ENCODE peak calls at places on chromosome 22, in six cellular contexts. R is SJSA1; A is stomach; F is CD4-positive, CD25-positive, alpha-beta regulatory T cell; G is tibial artery; I is HepG2. T is an unnamed sample. For H3K9me3, the result is how much of the 10 kb centered on the place peaks cover.

GRCh38 chr22:24592144-24592845 is 578 bp downstream of the LRRC75B start:
- DNase-seq in R (no peak), A (no peak), F (no peak), G (no peak), I (no peak), T (no peak)

GRCh38 chr22:20779813-20780148 is 5.9 kb downstream of the SERPIND1 start:
- DNase-seq in R (no peak), A (no peak), F (no peak), G (no peak), I (no peak), T (no peak)

GRCh38 chr22:20919718-20920117 is 2.5 kb downstream of the CRKL start:
- DNase-seq in R (no peak), A (no peak), F (no peak), G (no peak), I (no peak), T (no peak)

GRCh38 chr22:35357883-35358621 is 22.8 kb upstream of the HMOX1 start:
- DNase-seq in R (no peak), A (no peak), F (no peak), G (no peak), I (no peak), T (no peak)

GRCh38 chr22:22462813-22463567 is 45.6 kb downstream of the ZNF280B start:
- DNase-seq in R (no peak), A (no peak), F (no peak), G (no peak), I (peak), T (no peak)

GRCh38 chr22:19750666-19751490 is 9.7 kb upstream of the TBX1 start:
- DNase-seq in R (peak), A (no peak), F (no peak), G (no peak), I (no peak), T (no peak)

GRCh38 chr22:27851974-27852713 is 50.6 kb upstream of the MN1 start:
- DNase-seq in R (no peak), A (no peak), F (no peak), G (no peak), I (peak), T (no peak)

GRCh38 chr22:27405672-27406388 is 395.7 kb downstream of the MN1 start:
- DNase-seq in R (peak), A (peak), F (no peak), G (peak), I (peak), T (no peak)

GRCh38 chr22:49481651-49482399 is 345.8 kb downstream of the BRD1 start:
- DNase-seq in R (no peak), A (no peak), F (no peak), G (no peak), I (no peak), T (no peak)

GRCh38 chr22:31951201-31952093 is 7.1 kb downstream of the YWHAH start:
- DNase-seq in R (no peak), A (no peak), F (no peak), G (no peak), I (no peak), T (no peak)

GRCh38 chr22:44500623-44501022 is 2.6 kb upstream of the RTL6 start:
- DNase-seq in R (no peak), A (no peak), F (no peak), G (no peak), I (no peak), T (no peak)

GRCh38 chr22:32031466-32031865 is 11.6 kb upstream of the SLC5A1 start:
- DNase-seq in R (no peak), A (no peak), F (no peak), G (no peak), I (no peak), T (no peak)

GRCh38 chr22:49929553-49929979 is 11.1 kb downstream of the CRELD2 start:
- DNase-seq in R (no peak), A (peak), F (peak), G (no peak), I (no peak), T (peak)

GRCh38 chr22:35752833-35753189 is 35.1 kb downstream of the APOL5 start:
- DNase-seq in R (no peak), A (no peak), F (no peak), G (no peak), I (no peak), T (no peak)

GRCh38 chr22:28904211-28904808 is 20.9 kb downstream of the ZNRF3 start:
- DNase-seq in R (no peak), A (no peak), F (no peak), G (peak), I (no peak), T (no peak)

GRCh38 chr22:22348127-22348814 is 103.7 kb downstream of the VPREB1 start:
- DNase-seq in R (no peak), A (no peak), F (no peak), G (no peak), I (peak), T (no peak)

GRCh38 chr22:23123804-23124254 is 18.0 kb downstream of the RSPH14 start:
- DNase-seq in R (no peak), A (no peak), F (no peak), G (no peak), I (no peak), T (no peak)

GRCh38 chr22:32735516-32735915 is 66.0 kb upstream of the TIMP3 start:
- DNase-seq in R (no peak), A (no peak), F (no peak), G (no peak), I (no peak), T (no peak)

GRCh38 chr22:29152045-29152380 is 53.7 kb upstream of the EMID1 start:
- DNase-seq in R (no peak), A (peak), F (no peak), G (no peak), I (no peak), T (no peak)

GRCh38 chr22:19287889-19288288 is 3.6 kb downstream of the CLTCL1 start:
- DNase-seq in R (peak), A (no peak), F (no peak), G (no peak), I (no peak), T (no peak)

GRCh38 chr22:27317156-27317555 is 484.4 kb downstream of the MN1 start:
- DNase-seq in R (no peak), A (no peak), F (no peak), G (no peak), I (no peak), T (no peak)

GRCh38 chr22:32325416-32325801 is 32.3 kb upstream of the RFPL3 start:
- DNase-seq in R (peak), A (peak), F (no peak), G (peak), I (no peak), T (peak)

GRCh38 chr22:18044548-18045271 is 20.3 kb upstream of the MICAL3 start:
- DNase-seq in R (no peak), A (peak), F (no peak), G (peak), I (peak), T (no peak)

GRCh38 chr22:18048041-18048440 is 23.7 kb upstream of the MICAL3 start:
- DNase-seq in R (no peak), A (no peak), F (no peak), G (no peak), I (no peak), T (no peak)

GRCh38 chr22:18050065-18050464 is 25.7 kb upstream of the MICAL3 start:
- DNase-seq in R (no peak), A (no peak), F (no peak), G (no peak), I (no peak), T (no peak)

GRCh38 chr22:18045794-18046193 is 21.4 kb upstream of the MICAL3 start:
- DNase-seq in R (no peak), A (no peak), F (no peak), G (no peak), I (no peak), T (no peak)

GRCh38 chr22:18048441-18048898 is 24.1 kb upstream of the MICAL3 start:
- DNase-seq in R (no peak), A (no peak), F (no peak), G (peak), I (no peak), T (no peak)
- H3K4me3 ChIP-seq in R (no peak), A (no peak), F (no peak), G (no peak), I (no peak), T (no peak)

DNA sequence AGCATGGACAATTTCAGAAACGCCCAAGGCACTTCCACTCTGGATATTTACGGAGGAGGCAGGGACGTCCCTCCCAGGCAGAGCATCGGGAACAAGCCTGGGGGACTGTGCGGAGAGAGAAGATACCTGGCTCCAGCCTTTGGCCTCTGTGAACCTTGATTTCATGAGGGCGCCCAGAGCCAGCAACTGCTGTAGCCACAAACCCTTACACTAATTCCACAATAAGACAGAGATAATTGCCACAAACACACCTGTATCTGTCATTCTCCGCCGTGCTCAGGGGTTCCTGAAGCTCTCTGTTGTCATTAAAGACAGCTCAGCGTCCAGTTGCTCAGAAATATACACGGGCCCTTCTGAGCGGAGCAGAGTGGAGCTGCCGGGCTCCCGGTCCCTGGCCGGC is 1292.1 kb downstream of the TBC1D22A start:
- DNase-seq in R (peak), A (no peak), F (no peak), G (no peak), I (no peak), T (no peak)
- H3K9me3 ChIP-seq in R (under half), A (under half), F (under half), G (under half), I (under half), T (under half)

GRCh38 chr22:36913431-36914382 is at the start of gene CSF2RB:
- DNase-seq in R (no peak), A (peak), F (no peak), G (peak), I (no peak), T (no peak)

GRCh38 chr22:36916034-36916433 is 2.6 kb downstream of the CSF2RB start:
- DNase-seq in R (no peak), A (no peak), F (no peak), G (no peak), I (no peak), T (no peak)

GRCh38 chr22:36912694-36913430 is 566 bp upstream of the CSF2RB start:
- DNase-seq in R (no peak), A (no peak), F (no peak), G (no peak), I (no peak), T (no peak)

GRCh38 chr22:36911887-36912661 is 1.4 kb upstream of the CSF2RB start:
- DNase-seq in R (no peak), A (no peak), F (no peak), G (no peak), I (no peak), T (no peak)

GRCh38 chr22:36914383-36914752 is 940 bp downstream of the CSF2RB start:
- DNase-seq in R (no peak), A (no peak), F (no peak), G (no peak), I (no peak), T (no peak)
- H3K4me3 ChIP-seq in R (no peak), A (peak), F (peak), G (peak), I (no peak), T (no peak)

GRCh38 chr22:42869888-42870480 is 12.9 kb upstream of the ARFGAP3 start:
- DNase-seq in R (no peak), A (no peak), F (no peak), G (no peak), I (no peak), T (no peak)
- H3K9me3 ChIP-seq in R (under half), A (under half), F (under half), G (under half), I (under half), T (under half)

GRCh38 chr22:39024923-39025322 is 4.0 kb downstream of the APOBEC3D start:
- DNase-seq in R (no peak), A (no peak), F (no peak), G (no peak), I (no peak), T (peak)
- H3K4me3 ChIP-seq in R (no peak), A (no peak), F (no peak), G (no peak), I (no peak), T (no peak)

GRCh38 chr22:48450188-48450825 is 1377.4 kb downstream of the BRD1 start:
- DNase-seq in R (no peak), A (no peak), F (no peak), G (peak), I (no peak), T (no peak)
- H3K9me3 ChIP-seq in R (under half), A (under half), F (under half), G (under half), I (under half), T (under half)

DNA sequence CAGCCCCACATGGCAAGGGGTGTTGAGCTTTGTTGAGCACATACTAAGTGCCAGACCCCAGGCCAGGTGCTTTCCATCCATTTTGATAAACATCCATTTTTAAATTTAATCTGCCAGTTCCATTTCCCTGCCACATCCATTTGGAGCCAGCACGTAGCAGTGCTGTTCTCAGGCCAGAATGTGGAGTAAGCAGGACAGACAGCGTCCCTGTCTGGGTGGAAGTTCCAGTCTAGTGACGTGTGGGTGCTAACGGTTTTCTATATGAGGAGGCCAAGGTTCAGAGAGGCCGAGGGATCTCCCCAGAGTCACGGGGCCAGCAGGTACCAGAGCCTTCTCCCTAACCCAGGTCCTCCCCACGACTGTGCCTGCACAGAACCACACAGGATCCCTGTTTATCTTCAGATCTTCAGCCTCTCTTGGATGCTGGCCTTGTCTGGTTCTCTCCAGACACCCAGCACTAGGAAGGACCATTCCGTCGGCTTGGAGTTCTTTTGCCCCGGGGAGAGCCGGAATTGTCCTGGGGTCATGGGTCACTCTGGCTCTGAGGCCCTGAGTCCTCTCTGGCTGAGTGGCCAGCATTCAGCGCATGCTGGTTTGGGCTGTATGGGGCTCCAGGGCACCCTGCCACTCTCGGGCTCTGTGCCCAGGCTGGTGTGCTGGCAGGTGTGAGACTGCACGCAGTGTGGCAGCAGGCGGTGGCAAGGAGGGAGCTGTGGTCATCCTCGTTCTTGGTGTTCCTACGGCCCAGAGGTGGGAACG is 63.6 kb upstream of the PPARA start:
- DNase-seq in R (no peak), A (peak), F (no peak), G (peak), I (no peak), T (no peak)
- H3K4me3 ChIP-seq in R (peak), A (peak), F (no peak), G (peak), I (no peak), T (no peak)

DNA sequence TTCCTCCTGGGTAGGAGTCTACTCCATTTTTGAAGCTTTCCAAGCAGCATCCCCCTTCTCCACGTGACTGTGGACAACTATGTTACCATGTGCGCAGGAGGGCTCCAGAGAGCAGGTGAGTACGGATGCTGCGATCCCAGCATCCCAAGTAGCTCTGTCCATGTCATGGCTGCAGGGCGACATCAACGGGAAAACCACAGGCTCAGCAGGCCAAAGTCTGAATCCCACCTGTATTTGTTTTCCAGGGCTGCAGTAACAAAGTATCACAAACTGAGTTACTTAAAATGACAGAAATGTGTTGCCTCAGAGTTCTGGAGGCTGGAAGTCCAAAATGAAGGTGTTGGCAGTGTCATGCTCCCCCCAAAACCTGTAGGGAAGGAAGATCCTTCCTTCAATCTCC is 40.3 kb downstream of the MCHR1 start:
- DNase-seq in R (no peak), A (no peak), F (no peak), G (no peak), I (peak), T (no peak)
- H3K9me3 ChIP-seq in R (under half), A (under half), F (under half), G (under half), I (under half), T (under half)

DNA sequence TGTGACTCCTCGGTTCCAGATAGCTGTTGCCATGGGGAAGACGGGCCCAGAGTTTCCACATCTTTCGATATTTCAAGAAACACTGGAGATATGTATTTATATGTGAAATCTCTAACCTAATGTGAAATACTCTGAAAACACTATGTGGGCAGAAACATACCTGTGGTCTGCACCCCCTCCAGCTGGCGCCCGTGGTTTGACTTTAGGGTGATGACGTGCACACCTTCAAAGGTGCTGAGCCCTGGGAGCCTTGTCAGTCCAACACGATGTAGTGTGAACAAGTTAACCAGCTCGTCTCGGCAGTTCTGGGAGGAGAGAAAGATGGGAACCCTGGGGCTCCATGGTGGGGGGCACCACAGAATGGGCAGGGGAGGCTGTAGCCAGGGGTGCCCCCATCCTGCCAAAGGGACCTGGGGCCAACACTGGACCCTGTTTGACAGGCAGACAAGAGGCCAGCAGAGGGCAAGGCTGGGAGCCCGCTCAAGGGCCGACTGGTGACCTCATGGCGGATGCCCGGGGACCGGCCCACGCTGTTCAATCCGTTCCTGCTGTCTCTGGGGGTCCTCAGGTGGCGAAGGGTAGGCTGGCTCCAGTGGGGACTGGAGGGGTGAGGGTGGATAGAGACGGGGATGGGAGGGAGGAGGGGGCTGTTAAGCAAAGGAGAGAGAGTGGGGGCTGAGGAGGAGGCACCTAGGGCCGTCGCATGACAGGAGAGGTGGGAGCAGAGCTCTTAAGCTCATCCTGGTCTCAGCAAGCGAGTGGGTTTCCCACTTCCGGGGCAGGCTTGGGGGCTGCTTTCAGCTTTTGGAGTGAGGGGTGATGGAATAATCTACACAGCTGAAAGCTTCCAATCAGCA is 43.8 kb downstream of the TRIOBP start:
- DNase-seq in R (no peak), A (no peak), F (no peak), G (no peak), I (no peak), T (no peak)
- H3K4me3 ChIP-seq in R (no peak), A (no peak), F (no peak), G (no peak), I (no peak), T (no peak)

GRCh38 chr22:26276530-26277200 is 107.4 kb downstream of the SEZ6L start:
- DNase-seq in R (no peak), A (no peak), F (no peak), G (no peak), I (no peak), T (no peak)
- H3K9me3 ChIP-seq in R (under half), A (under half), F (under half), G (under half), I (under half), T (under half)